ENCODE peak calls at places on chromosomes 12 and 14, in six cellular contexts. One of them, this sample, is unnamed. For H3K27me3, the result is how much of the 10 kb centered on the place peaks cover.

GRCh38 chr12:33832900-33833299 is 189.4 kb upstream of the ALG10 start:
- DNase-seq in dorsolateral prefrontal cortex: no peak
- DNase-seq in body of pancreas: no peak
- DNase-seq in A673: no peak
- DNase-seq in astrocyte: no peak
- DNase-seq in fibroblast of lung: no peak
- DNase-seq in this sample: no peak

GRCh38 chr12:130455161-130455560 is 117.5 kb downstream of the PIWIL1 start:
- DNase-seq in body of pancreas: no peak
- DNase-seq in A673: no peak
- DNase-seq in fibroblast of lung: no peak
- DNase-seq in astrocyte: no peak
- DNase-seq in dorsolateral prefrontal cortex: no peak
- DNase-seq in this sample: no peak

GRCh38 chr12:120132863-120133385 is 16.4 kb upstream of the RAB35 start:
- DNase-seq in dorsolateral prefrontal cortex: no peak
- DNase-seq in astrocyte: no peak
- DNase-seq in body of pancreas: no peak
- DNase-seq in A673: no peak
- DNase-seq in fibroblast of lung: no peak
- DNase-seq in this sample: no peak

GRCh38 chr12:41532072-41532471 is 344.0 kb downstream of the PDZRN4 start:
- DNase-seq in A673: no peak
- DNase-seq in astrocyte: peak
- DNase-seq in body of pancreas: no peak
- DNase-seq in dorsolateral prefrontal cortex: no peak
- DNase-seq in fibroblast of lung: peak
- DNase-seq in this sample: no peak

GRCh38 chr12:19068137-19068536 is 61.4 kb upstream of the PLEKHA5 start:
- DNase-seq in A673: peak
- DNase-seq in dorsolateral prefrontal cortex: no peak
- DNase-seq in astrocyte: no peak
- DNase-seq in body of pancreas: no peak
- DNase-seq in fibroblast of lung: no peak
- DNase-seq in this sample: peak

GRCh38 chr12:64494998-64495729 is 43.2 kb downstream of the TBK1 start:
- DNase-seq in fibroblast of lung: no peak
- DNase-seq in astrocyte: no peak
- DNase-seq in body of pancreas: no peak
- DNase-seq in dorsolateral prefrontal cortex: no peak
- DNase-seq in A673: no peak
- DNase-seq in this sample: no peak

GRCh38 chr14:101731187-101732080 is 30.1 kb upstream of the PPP2R5C start:
- DNase-seq in astrocyte: peak
- DNase-seq in A673: peak
- DNase-seq in body of pancreas: peak
- DNase-seq in fibroblast of lung: peak
- DNase-seq in dorsolateral prefrontal cortex: peak
- DNase-seq in this sample: no peak

GRCh38 chr14:91315844-91316267 is 71.4 kb upstream of the GPR68 start:
- DNase-seq in astrocyte: no peak
- DNase-seq in body of pancreas: no peak
- DNase-seq in fibroblast of lung: no peak
- DNase-seq in A673: no peak
- DNase-seq in dorsolateral prefrontal cortex: no peak
- DNase-seq in this sample: no peak

GRCh38 chr12:39619316-39619659 is 315 bp downstream of the ABCD2 start:
- DNase-seq in fibroblast of lung: no peak
- DNase-seq in astrocyte: no peak
- DNase-seq in A673: no peak
- DNase-seq in body of pancreas: no peak
- DNase-seq in dorsolateral prefrontal cortex: no peak
- DNase-seq in this sample: no peak

GRCh38 chr14:62123959-62124358 is 361.7 kb downstream of the SNAPC1 start:
- DNase-seq in astrocyte: no peak
- DNase-seq in A673: no peak
- DNase-seq in dorsolateral prefrontal cortex: no peak
- DNase-seq in body of pancreas: no peak
- DNase-seq in fibroblast of lung: no peak
- DNase-seq in this sample: no peak

GRCh38 chr14:45128963-45129629 is 5.2 kb downstream of the FKBP3 start:
- DNase-seq in fibroblast of lung: no peak
- DNase-seq in body of pancreas: no peak
- DNase-seq in astrocyte: no peak
- DNase-seq in A673: no peak
- DNase-seq in dorsolateral prefrontal cortex: no peak
- DNase-seq in this sample: no peak

GRCh38 chr12:54975875-54976274 is 8.7 kb downstream of the TESPA1 start:
- DNase-seq in A673: no peak
- DNase-seq in dorsolateral prefrontal cortex: no peak
- DNase-seq in fibroblast of lung: no peak
- DNase-seq in astrocyte: no peak
- DNase-seq in body of pancreas: no peak
- DNase-seq in this sample: no peak

GRCh38 chr14:24042733-24043132 is 9.1 kb upstream of the CARMIL3 start:
- DNase-seq in A673: no peak
- DNase-seq in dorsolateral prefrontal cortex: no peak
- DNase-seq in fibroblast of lung: no peak
- DNase-seq in astrocyte: no peak
- DNase-seq in body of pancreas: peak
- DNase-seq in this sample: no peak

GRCh38 chr12:19031032-19031431 is 98.5 kb upstream of the PLEKHA5 start:
- DNase-seq in astrocyte: peak
- DNase-seq in body of pancreas: no peak
- DNase-seq in fibroblast of lung: peak
- DNase-seq in A673: peak
- DNase-seq in dorsolateral prefrontal cortex: no peak
- DNase-seq in this sample: peak

GRCh38 chr12:119176267-119177055 is 2.3 kb upstream of the HSPB8 start:
- DNase-seq in astrocyte: peak
- DNase-seq in body of pancreas: peak
- DNase-seq in A673: peak
- DNase-seq in dorsolateral prefrontal cortex: peak
- DNase-seq in fibroblast of lung: peak
- DNase-seq in this sample: peak

GRCh38 chr12:1507308-1507707 is 87.1 kb downstream of the FBXL14 start:
- DNase-seq in A673: no peak
- DNase-seq in dorsolateral prefrontal cortex: no peak
- DNase-seq in body of pancreas: no peak
- DNase-seq in astrocyte: no peak
- DNase-seq in fibroblast of lung: no peak
- DNase-seq in this sample: no peak

GRCh38 chr14:105475269-105475915 is 771 bp downstream of the CRIP2 start:
- DNase-seq in astrocyte: peak
- DNase-seq in A673: no peak
- DNase-seq in dorsolateral prefrontal cortex: no peak
- DNase-seq in fibroblast of lung: peak
- DNase-seq in body of pancreas: no peak
- DNase-seq in this sample: peak
- H3K27me3 ChIP-seq in astrocyte: under half
- H3K27me3 ChIP-seq in A673: under half
- H3K27me3 ChIP-seq in dorsolateral prefrontal cortex: under half
- H3K27me3 ChIP-seq in fibroblast of lung: under half
- H3K27me3 ChIP-seq in body of pancreas: under half
- H3K27me3 ChIP-seq in this sample: under half

DNA sequence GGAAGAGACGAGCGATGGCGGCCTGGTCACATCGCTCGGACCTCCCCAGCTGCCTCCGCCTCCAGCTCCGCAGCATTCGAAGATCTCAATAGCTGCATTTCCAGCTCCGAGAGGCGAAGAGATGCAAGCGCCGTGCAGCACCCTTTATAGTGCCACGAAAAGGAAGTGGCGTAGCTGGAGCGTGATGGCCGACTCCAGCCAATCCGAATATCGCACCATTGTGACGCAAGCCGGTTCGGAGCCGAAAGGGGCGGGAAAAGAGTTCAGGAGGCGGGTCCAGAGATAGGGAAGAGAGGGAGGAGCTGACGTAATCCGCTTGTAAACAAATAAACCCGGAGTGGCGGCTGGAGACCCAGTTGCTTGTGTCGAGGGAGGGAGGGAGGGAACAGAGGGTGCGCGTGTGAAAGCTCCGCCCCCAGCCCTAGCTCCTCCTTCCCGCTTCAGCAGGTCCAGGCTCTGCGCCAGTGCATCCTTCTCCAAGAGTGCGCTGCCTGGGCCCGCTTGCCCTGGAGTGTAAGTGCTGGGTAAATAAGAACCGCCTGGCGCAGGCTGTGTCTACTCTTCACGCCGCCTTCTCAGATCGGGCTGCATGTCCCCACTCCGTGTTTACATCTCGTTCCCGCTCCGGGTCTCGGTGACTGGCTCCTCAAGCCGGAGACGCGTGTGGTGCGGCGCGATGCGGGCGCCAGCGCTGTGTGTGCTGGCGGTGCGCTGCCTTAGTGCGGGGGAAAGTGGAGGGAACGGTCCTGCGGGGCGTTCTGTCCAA is at the start of gene BTG1:
- DNase-seq in fibroblast of lung: peak
- DNase-seq in body of pancreas: peak
- DNase-seq in astrocyte: peak
- DNase-seq in dorsolateral prefrontal cortex: peak
- DNase-seq in A673: peak
- DNase-seq in this sample: peak
- H3K27ac ChIP-seq in fibroblast of lung: peak
- H3K27ac ChIP-seq in body of pancreas: peak
- H3K27ac ChIP-seq in astrocyte: peak
- H3K27ac ChIP-seq in dorsolateral prefrontal cortex: peak
- H3K27ac ChIP-seq in A673: peak
- H3K27ac ChIP-seq in this sample: peak

DNA sequence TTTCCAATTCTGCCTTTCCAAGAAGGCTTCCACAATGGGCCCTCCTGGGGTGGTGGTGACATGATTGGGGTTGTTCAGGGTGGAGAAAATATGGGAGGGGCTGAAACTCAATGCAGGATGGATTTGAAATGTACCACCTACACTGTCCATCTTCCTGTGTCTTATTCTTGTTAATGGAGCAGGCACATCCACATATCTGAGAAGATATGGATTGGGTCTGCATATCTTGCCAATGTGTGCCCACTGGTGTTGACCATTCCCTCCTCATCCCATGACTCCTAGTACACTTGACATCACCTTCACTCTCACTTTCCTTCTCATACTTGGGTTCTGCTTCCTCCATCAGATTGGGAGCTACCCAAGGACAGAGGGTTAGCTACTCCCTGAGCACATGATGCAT is 7.2 kb downstream of the KRT76 start:
- DNase-seq in body of pancreas: no peak
- DNase-seq in astrocyte: no peak
- DNase-seq in dorsolateral prefrontal cortex: no peak
- DNase-seq in fibroblast of lung: no peak
- DNase-seq in A673: no peak
- DNase-seq in this sample: no peak
- H3K27me3 ChIP-seq in body of pancreas: under half
- H3K27me3 ChIP-seq in astrocyte: under half
- H3K27me3 ChIP-seq in dorsolateral prefrontal cortex: under half
- H3K27me3 ChIP-seq in fibroblast of lung: under half
- H3K27me3 ChIP-seq in A673: under half
- H3K27me3 ChIP-seq in this sample: under half

GRCh38 chr12:121791671-121792496 is 1.6 kb downstream of the RHOF start:
- DNase-seq in fibroblast of lung: no peak
- DNase-seq in body of pancreas: no peak
- DNase-seq in astrocyte: no peak
- DNase-seq in A673: no peak
- DNase-seq in dorsolateral prefrontal cortex: no peak
- DNase-seq in this sample: no peak

GRCh38 chr12:121788176-121788818 is 5.2 kb downstream of the RHOF start:
- DNase-seq in astrocyte: no peak
- DNase-seq in body of pancreas: no peak
- DNase-seq in A673: no peak
- DNase-seq in fibroblast of lung: no peak
- DNase-seq in dorsolateral prefrontal cortex: no peak
- DNase-seq in this sample: no peak

GRCh38 chr12:121789800-121790748 is 3.4 kb downstream of the RHOF start:
- DNase-seq in astrocyte: no peak
- DNase-seq in body of pancreas: peak
- DNase-seq in A673: no peak
- DNase-seq in fibroblast of lung: no peak
- DNase-seq in dorsolateral prefrontal cortex: no peak
- DNase-seq in this sample: peak

GRCh38 chr12:121787063-121787774 is 6.3 kb downstream of the RHOF start:
- DNase-seq in A673: no peak
- DNase-seq in body of pancreas: no peak
- DNase-seq in fibroblast of lung: no peak
- DNase-seq in dorsolateral prefrontal cortex: no peak
- DNase-seq in astrocyte: no peak
- DNase-seq in this sample: no peak

DNA sequence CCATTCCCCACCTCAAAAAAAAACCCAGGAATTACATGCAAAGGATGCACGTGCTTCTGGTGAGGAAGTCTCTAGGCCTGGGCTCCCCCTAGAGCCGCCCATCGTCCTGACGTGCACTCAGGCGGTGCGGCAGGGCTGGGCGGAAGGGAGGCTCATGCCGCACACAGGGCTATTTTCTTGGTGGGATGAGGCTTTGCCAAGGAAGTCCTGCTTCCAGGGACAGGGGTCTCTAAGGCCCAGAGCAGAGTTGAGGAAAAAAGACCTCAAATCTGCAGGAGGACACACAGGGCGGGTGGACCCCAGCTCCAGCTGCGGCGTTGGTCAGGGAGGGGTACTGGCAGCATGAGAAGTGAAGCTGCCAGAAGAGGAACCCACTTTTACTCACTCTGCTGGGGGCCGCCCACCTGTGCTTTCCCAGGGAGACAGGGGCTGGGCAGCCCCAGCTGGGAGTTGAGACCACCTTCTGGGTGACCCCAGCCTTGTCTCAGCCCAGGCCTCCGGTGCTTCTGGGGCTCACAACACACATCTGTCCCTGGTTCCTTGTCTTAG is 4.2 kb downstream of the RHOF start:
- DNase-seq in body of pancreas: no peak
- DNase-seq in astrocyte: no peak
- DNase-seq in A673: no peak
- DNase-seq in fibroblast of lung: no peak
- DNase-seq in dorsolateral prefrontal cortex: no peak
- DNase-seq in this sample: no peak
- H3K27ac ChIP-seq in body of pancreas: no peak
- H3K27ac ChIP-seq in astrocyte: no peak
- H3K27ac ChIP-seq in A673: no peak
- H3K27ac ChIP-seq in fibroblast of lung: no peak
- H3K27ac ChIP-seq in dorsolateral prefrontal cortex: peak
- H3K27ac ChIP-seq in this sample: no peak

DNA sequence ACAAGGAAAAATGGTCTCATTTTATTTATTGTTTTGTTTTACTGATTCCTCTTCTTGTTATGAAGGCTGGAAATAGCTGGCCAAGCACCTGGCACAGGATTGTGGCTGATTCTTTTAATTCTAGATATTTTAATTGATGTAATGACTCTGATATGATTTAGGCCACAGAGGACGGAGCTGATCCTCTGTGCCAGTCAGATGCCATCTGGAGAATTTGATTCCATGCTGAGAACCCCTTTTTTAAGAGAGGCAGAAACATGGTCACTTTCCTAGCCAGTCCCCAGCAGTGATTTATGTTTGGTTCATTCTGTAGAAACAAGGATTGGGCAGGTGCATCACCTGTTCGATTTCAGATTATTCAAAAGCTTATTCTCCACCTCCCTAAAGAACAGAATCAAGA is 77.6 kb downstream of the STAB2 start:
- DNase-seq in dorsolateral prefrontal cortex: no peak
- DNase-seq in A673: no peak
- DNase-seq in fibroblast of lung: no peak
- DNase-seq in body of pancreas: no peak
- DNase-seq in astrocyte: no peak
- DNase-seq in this sample: no peak
- H3K27me3 ChIP-seq in dorsolateral prefrontal cortex: under half
- H3K27me3 ChIP-seq in A673: half or more
- H3K27me3 ChIP-seq in fibroblast of lung: under half
- H3K27me3 ChIP-seq in body of pancreas: under half
- H3K27me3 ChIP-seq in astrocyte: under half
- H3K27me3 ChIP-seq in this sample: under half